ENCODE peak calls at places on chromosomes 6 and 20, in four cellular contexts. R is NB4, I is lung, H is progenitor cell of endocrine pancreas. A is an unnamed sample.

GRCh38 chr6:131782764-131783163 is 25.1 kb upstream of the ENPP1 start:
- DNase-seq in R (no peak), I (no peak), H (no peak), A (no peak)

GRCh38 chr6:131998255-131998982 is 47.2 kb upstream of the CCN2 start:
- DNase-seq in R (no peak), I (no peak), H (no peak), A (no peak)

GRCh38 chr6:54244430-54244829 is 63.8 kb upstream of the TINAG start:
- DNase-seq in R (peak; percentile 22), I (no peak), H (no peak), A (no peak)

GRCh38 chr6:24332306-24332705 is 25.6 kb downstream of the DCDC2 start:
- DNase-seq in R (no peak), I (no peak), H (no peak), A (no peak)

GRCh38 chr6:149948011-149948410 is 6.2 kb downstream of the ULBP2 start:
- DNase-seq in R (no peak), I (no peak), H (no peak), A (no peak)

GRCh38 chr20:2866236-2866635 is 7.0 kb upstream of the PTPRA start:
- DNase-seq in R (no peak), I (no peak), H (no peak), A (peak; percentile 60)

GRCh38 chr6:13454286-13455221 is 32.8 kb downstream of the GFOD1 start:
- DNase-seq in R (peak; percentile 87), I (peak; percentile 36), H (no peak), A (peak; percentile 81)

GRCh38 chr6:4472222-4472621 is 304.0 kb upstream of the CDYL start:
- DNase-seq in R (no peak), I (no peak), H (no peak), A (no peak)

GRCh38 chr6:138405816-138406403 is 1.9 kb downstream of the HEBP2 start:
- DNase-seq in R (no peak), I (no peak), H (no peak), A (no peak)

GRCh38 chr6:15505463-15505918 is 157.3 kb downstream of the DTNBP1 start:
- DNase-seq in R (no peak), I (no peak), H (no peak), A (no peak)

GRCh38 chr6:85461806-85462185 is 11.9 kb downstream of the NT5E start:
- DNase-seq in R (no peak), I (no peak), H (no peak), A (no peak)

GRCh38 chr20:1430004-1430451 is 36.6 kb downstream of the NSFL1C start:
- DNase-seq in R (no peak), I (no peak), H (no peak), A (no peak)

GRCh38 chr20:23700931-23701330 is 12.1 kb upstream of the CST4 start:
- DNase-seq in R (no peak), I (no peak), H (no peak), A (no peak)

GRCh38 chr6:135211306-135211702 is 30.2 kb downstream of the MYB start:
- DNase-seq in R (no peak), I (no peak), H (no peak), A (no peak)

GRCh38 chr6:11328613-11329247 is 96.3 kb upstream of the NEDD9 start:
- DNase-seq in R (no peak), I (no peak), H (no peak), A (no peak)

GRCh38 chr20:2516399-2516798 is 7.7 kb upstream of the ZNF343 start:
- DNase-seq in R (no peak), I (no peak), H (no peak), A (no peak)

GRCh38 chr20:33999025-33999629 is 5.4 kb downstream of the RALY start:
- DNase-seq in R (no peak), I (no peak), H (no peak), A (no peak)

GRCh38 chr6:51049983-51050877 is 231.6 kb downstream of the TFAP2B start:
- DNase-seq in R (no peak), I (no peak), H (no peak), A (no peak)

GRCh38 chr20:57387945-57388351 is 3.2 kb upstream of the RBM38 start:
- DNase-seq in R (no peak), I (no peak), H (no peak), A (no peak)

GRCh38 chr6:160027931-160028330 is 59.0 kb downstream of the IGF2R start:
- DNase-seq in R (no peak), I (peak; percentile 22), H (no peak), A (no peak)

GRCh38 chr6:18053555-18054445 is 66.4 kb upstream of the KIF13A start:
- DNase-seq in R (no peak), I (no peak), H (no peak), A (no peak)

GRCh38 chr6:72363844-72364740 is 257.8 kb upstream of the KCNQ5 start:
- DNase-seq in R (no peak), I (no peak), H (no peak), A (no peak)

GRCh38 chr6:125746019-125746414 is 3.4 kb upstream of the HEY2 start:
- DNase-seq in R (no peak), I (no peak), H (no peak), A (no peak)

GRCh38 chr6:143501851-143502250 is 9.7 kb downstream of the FUCA2 start:
- DNase-seq in R (no peak), I (no peak), H (no peak), A (no peak)

GRCh38 chr20:4780245-4780644 is 58.5 kb downstream of the PRND start:
- DNase-seq in R (peak; percentile 53), I (no peak), H (no peak), A (no peak)

GRCh38 chr6:111566873-111567517 is 38.7 kb downstream of the TRAF3IP2 start:
- DNase-seq in R (peak; percentile 58), I (no peak), H (no peak), A (no peak)

GRCh38 chr6:28606424-28607391 is 81.0 kb downstream of the GPX5 start:
- DNase-seq in R (peak; percentile 80), I (no peak), H (no peak), A (no peak)

GRCh38 chr20:46602429-46602828 is 48.8 kb downstream of the SLC13A3 start:
- DNase-seq in R (no peak), I (no peak), H (no peak), A (no peak)

GRCh38 chr6:95094751-95095150 is 482.6 kb upstream of the MANEA start:
- DNase-seq in R (no peak), I (no peak), H (no peak), A (no peak)

GRCh38 chr6:12570461-12571030 is 146.0 kb upstream of the PHACTR1 start:
- DNase-seq in R (no peak), I (no peak), H (no peak), A (no peak)

GRCh38 chr6:16519265-16520242 is 241.7 kb downstream of the ATXN1 start:
- DNase-seq in R (no peak), I (no peak), H (no peak), A (no peak)

GRCh38 chr6:156809446-156810178 is 32.4 kb downstream of the ARID1B start:
- DNase-seq in R (no peak), I (no peak), H (no peak), A (no peak)
- TF ChIP-seq CTCF in R (no peak), I (no peak), H (no peak), A (no peak)

DNA sequence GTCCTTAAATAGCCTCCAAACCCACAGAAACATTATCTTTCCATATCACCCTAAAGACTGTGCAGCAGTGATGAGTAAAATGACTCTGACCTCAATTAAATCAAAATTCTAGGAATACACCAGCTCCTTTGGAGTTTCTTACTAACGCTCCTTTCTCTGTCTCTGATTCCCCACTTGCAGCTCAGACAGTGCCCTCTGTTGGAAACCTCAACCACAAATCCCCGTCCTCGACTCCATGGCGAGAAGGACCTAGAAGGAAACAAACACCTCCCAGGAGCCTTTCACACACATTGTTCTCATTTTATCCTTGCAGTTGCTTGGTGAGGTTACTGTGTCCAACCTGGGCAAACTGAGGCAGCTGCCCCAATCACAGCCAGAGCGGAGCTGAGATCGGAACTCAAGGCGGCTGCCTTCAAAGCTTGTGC is 17.7 kb upstream of the PARD6B start:
- DNase-seq in R (no peak), I (no peak), H (no peak), A (no peak)
- TF ChIP-seq CTCF in R (peak; percentile 43), I (peak; percentile 14), H (peak; percentile 35), A (no peak)

GRCh38 chr6:47631248-47632196 is 66.9 kb upstream of the ADGRF4 start:
- DNase-seq in R (peak; percentile 63), I (no peak), H (no peak), A (no peak)

GRCh38 chr6:47634210-47635047 is 64.0 kb upstream of the ADGRF4 start:
- DNase-seq in R (no peak), I (no peak), H (no peak), A (no peak)

GRCh38 chr6:47629954-47630353 is 68.4 kb upstream of the ADGRF4 start:
- DNase-seq in R (no peak), I (no peak), H (no peak), A (no peak)

GRCh38 chr6:47630587-47630986 is 67.8 kb upstream of the ADGRF4 start:
- DNase-seq in R (no peak), I (no peak), H (no peak), A (no peak)

GRCh38 chr6:47633141-47633540 is 65.2 kb upstream of the ADGRF4 start:
- DNase-seq in R (no peak), I (no peak), H (no peak), A (no peak)
- TF ChIP-seq CTCF in R (no peak), I (no peak), H (no peak), A (no peak)

DNA sequence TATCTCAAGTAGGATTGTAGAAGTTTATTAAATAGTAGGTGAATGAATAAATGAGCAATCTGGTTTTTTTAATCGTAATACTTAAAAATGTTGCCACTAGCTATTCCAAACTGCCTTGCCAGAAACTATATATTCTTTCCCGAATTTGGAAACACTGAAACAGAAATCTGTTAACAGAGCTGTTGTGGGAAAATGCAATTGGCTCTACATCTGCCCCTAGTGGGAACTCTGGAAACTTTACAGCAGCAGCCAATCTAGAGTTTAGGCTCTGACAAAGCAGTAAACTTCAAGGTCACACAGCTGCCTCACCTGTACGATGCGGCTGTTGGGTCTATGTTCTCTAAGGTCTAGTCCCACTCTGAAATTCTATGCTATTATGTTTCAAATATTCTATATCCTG is 41.7 kb downstream of the SYNE1 start:
- DNase-seq in R (no peak), I (no peak), H (no peak), A (no peak)
- TF ChIP-seq CTCF in R (peak; percentile 35), I (no peak), H (peak; percentile 57), A (no peak)

DNA sequence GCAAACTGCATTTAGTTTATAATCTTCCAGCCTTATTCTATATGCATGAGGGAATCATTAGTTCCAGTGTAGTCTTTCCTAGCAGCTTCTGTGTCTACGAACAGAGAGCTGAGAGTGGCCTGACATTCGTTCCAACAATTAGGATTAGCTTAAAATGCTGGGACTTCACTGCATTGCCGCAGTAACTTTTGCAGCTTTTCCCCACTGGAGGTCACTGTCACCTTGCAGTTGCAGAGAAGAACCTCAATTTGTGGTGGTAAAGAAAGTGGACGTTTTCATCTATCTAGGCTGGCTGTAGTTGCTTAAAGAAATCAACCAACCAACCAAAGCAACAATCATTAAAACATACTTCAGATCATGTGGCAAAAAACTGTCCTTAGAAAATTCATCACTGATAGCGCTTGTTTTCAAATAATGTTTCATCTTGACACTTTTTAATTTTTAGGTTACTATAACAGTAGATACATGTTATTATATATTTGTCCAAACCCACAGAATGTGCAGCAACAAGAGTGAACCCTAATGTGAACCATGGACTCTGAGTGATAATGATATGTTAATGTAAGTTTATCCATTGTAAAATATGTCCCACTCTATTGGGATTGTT is 12.2 kb downstream of the MYLK4 start:
- DNase-seq in R (peak; percentile 83), I (no peak), H (peak; percentile 34), A (peak; percentile 22)
- TF ChIP-seq CTCF in R (peak; percentile 93), I (peak; percentile 81), H (peak; percentile 71), A (peak; percentile 69)

GRCh38 chr6:154974485-154975149 is 20.5 kb upstream of the TIAM2 start:
- DNase-seq in R (no peak), I (no peak), H (no peak), A (no peak)
- TF ChIP-seq CTCF in R (peak; percentile 13), I (no peak), H (no peak), A (no peak)

GRCh38 chr20:18019068-18019467 is 38.6 kb downstream of the OVOL2 start:
- DNase-seq in R (peak; percentile 62), I (no peak), H (no peak), A (no peak)
- TF ChIP-seq CTCF in R (peak; percentile 78), I (no peak), H (peak; percentile 48), A (peak; percentile 34)